ENCODE peak calls at places on chromosome 16, in seven cellular contexts. H is CD8-positive, alpha-beta T cell; P is mammary epithelial cell; T is Peyer's patch; Q is adipocyte; O is naive thymus-derived CD4-positive, alpha-beta T cell; M is GM23338. E is an unnamed sample. For H3K4me1, the result is how much of the 10 kb centered on the place peaks cover.

GRCh38 chr16:72850863-72851262 is 197.1 kb downstream of the ZFHX3 start:
- DNase-seq in H (no peak), P (no peak), T (no peak), Q (peak), O (no peak), M (no peak), E (no peak)

GRCh38 chr16:68992521-68992920 is 112.9 kb upstream of the HAS3 start:
- DNase-seq in H (no peak), P (peak), T (no peak), Q (peak), O (no peak), M (no peak), E (no peak)

GRCh38 chr16:53031323-53031942 is 21.3 kb downstream of the CHD9NB start:
- DNase-seq in H (no peak), P (peak), T (no peak), Q (no peak), O (no peak), M (peak), E (no peak)

GRCh38 chr16:76193851-76194620 is 83.2 kb upstream of the CNTNAP4 start:
- DNase-seq in H (no peak), P (peak), T (no peak), Q (peak), O (no peak), M (no peak), E (peak)

GRCh38 chr16:90077757-90078593 is 844 bp upstream of the PRDM7 start:
- DNase-seq in H (peak), P (no peak), T (peak), Q (peak), O (peak), M (peak), E (peak)

GRCh38 chr16:51834131-51834530 is 683.1 kb upstream of the SALL1 start:
- DNase-seq in H (no peak), P (no peak), T (no peak), Q (no peak), O (no peak), M (no peak), E (no peak)

GRCh38 chr16:17293813-17294558 is 176.8 kb downstream of the XYLT1 start:
- DNase-seq in H (no peak), P (no peak), T (no peak), Q (no peak), O (no peak), M (no peak), E (no peak)

GRCh38 chr16:4465977-4466779 is 8.2 kb downstream of the NMRAL1 start:
- DNase-seq in H (peak), P (no peak), T (peak), Q (no peak), O (no peak), M (no peak), E (no peak)

GRCh38 chr16:79003026-79003617 is 597.4 kb downstream of the MAF start:
- DNase-seq in H (no peak), P (no peak), T (no peak), Q (no peak), O (no peak), M (no peak), E (no peak)

GRCh38 chr16:54070944-54071343 is 215.6 kb downstream of the IRX3 start:
- DNase-seq in H (no peak), P (no peak), T (no peak), Q (no peak), O (no peak), M (no peak), E (no peak)

GRCh38 chr16:77596243-77596642 is 126.1 kb upstream of the NUDT7 start:
- DNase-seq in H (no peak), P (peak), T (no peak), Q (no peak), O (no peak), M (no peak), E (peak)

GRCh38 chr16:28935924-28936783 is 4.4 kb downstream of the CD19 start:
- DNase-seq in H (peak), P (peak), T (peak), Q (peak), O (peak), M (peak), E (peak)
- H3K4me3 ChIP-seq in H (peak), P (no peak), T (peak), Q (peak), O (peak), M (peak), E (peak)

GRCh38 chr16:88484505-88485365 is 31.7 kb downstream of the ZFPM1 start:
- DNase-seq in H (no peak), P (no peak), T (peak), Q (no peak), O (no peak), M (no peak), E (no peak)

GRCh38 chr16:88481851-88482250 is 28.8 kb downstream of the ZFPM1 start:
- DNase-seq in H (no peak), P (no peak), T (no peak), Q (no peak), O (no peak), M (no peak), E (no peak)

GRCh38 chr16:88483392-88483641 is 30.2 kb downstream of the ZFPM1 start:
- DNase-seq in H (no peak), P (no peak), T (no peak), Q (no peak), O (no peak), M (no peak), E (no peak)

GRCh38 chr16:88479795-88480760 is 27.0 kb downstream of the ZFPM1 start:
- DNase-seq in H (peak), P (no peak), T (peak), Q (no peak), O (peak), M (no peak), E (no peak)

DNA sequence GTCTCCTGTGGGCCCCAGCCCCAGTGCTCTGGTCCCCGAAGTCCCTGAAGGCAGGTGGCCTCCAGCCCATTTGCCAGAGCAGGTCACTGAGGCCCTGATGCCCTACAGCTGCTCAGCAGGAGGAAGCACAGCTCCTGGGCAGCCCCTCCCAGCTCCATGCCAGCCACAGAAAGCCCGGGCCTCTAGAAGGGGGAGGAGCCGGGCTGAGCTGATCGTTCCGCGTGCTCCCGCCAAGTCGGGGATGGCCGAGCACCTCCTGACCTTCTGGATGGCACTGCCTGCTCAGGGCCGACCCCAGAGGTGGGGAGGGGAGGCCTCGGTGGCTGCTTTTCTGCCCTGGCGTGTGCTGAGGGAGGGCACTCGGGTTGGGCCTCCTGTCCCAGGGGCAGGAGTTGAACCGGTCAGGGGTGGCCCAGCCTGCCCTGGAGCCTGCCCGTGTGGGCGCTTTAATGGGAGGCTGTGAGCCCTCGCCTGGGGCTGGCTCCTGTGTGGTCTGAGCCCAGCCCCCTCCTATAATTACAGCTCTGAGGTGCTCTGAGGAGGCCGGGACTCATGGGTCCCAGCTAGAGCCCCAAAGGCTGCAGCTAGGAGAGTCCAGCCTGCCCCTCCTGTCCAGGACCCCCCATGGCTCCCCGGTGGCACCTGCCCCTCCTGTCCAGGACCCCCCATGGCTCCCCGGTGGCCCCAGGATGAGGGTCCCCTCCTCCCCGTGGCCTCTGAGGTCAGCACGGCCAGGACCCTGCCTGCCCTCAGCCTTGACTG is 29.7 kb downstream of the ZFPM1 start:
- DNase-seq in H (no peak), P (no peak), T (peak), Q (no peak), O (no peak), M (no peak), E (no peak)
- H3K4me1 ChIP-seq in H (under half), P (under half), T (under half), Q (under half), O (under half), M (under half), E (under half)

GRCh38 chr16:1505073-1505844 is 12.1 kb downstream of the TELO2 start:
- DNase-seq in H (no peak), P (no peak), T (no peak), Q (no peak), O (no peak), M (no peak), E (no peak)
- H3K4me3 ChIP-seq in H (no peak), P (no peak), T (no peak), Q (no peak), O (no peak), M (no peak), E (no peak)

DNA sequence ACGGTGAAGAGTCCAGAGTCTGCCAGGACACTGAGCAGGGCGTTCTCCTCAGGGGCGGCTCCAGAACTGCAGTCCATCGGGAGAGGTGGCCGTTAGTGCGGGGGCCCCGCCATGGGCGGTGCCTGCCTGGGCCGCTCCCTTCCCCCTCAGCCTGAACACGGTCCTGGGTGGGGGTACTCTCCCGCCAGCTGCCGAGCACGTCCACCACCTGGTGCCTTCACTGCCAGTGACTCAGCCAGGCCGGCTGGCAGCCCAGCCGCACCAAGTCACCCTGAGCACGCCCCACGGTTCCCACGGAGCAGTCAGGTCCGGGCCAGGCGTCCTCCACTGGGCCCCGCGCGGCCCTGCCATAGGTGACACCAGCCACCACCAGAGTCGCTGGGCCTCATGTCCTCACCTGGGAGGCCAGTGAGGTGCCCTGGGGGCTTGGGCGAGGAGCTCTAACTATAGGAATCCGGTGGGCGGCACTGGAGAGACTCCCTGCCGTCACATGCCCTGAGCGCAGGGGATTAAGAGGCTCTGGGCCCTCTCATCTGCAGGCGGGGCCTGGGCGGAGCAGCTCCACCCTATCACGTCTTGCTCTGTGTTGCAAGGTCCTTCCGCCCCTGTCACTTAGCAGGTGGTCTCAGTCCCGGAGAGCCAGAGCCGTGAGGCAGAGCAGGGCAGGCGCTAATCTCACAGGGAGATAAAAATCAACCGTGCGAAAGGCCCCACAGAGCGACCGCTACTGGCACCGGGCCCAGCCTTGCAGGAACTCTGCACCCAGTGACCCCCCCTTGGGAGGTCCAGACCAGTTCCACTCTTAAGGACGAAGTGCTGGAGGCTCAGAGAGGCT is 14.3 kb downstream of the PIEZO1 start:
- DNase-seq in H (peak), P (peak), T (peak), Q (peak), O (no peak), M (peak), E (peak)
- H3K4me1 ChIP-seq in H (under half), P (half or more), T (under half), Q (half or more), O (under half), M (under half), E (half or more)

GRCh38 chr16:84184775-84185174 is 2.1 kb downstream of the TAF1C start:
- DNase-seq in H (no peak), P (no peak), T (no peak), Q (no peak), O (no peak), M (no peak), E (no peak)
- H3K4me3 ChIP-seq in H (no peak), P (no peak), T (no peak), Q (no peak), O (no peak), M (no peak), E (no peak)

GRCh38 chr16:70745536-70746025 is 55.4 kb downstream of the VAC14 start:
- DNase-seq in H (no peak), P (no peak), T (no peak), Q (no peak), O (no peak), M (no peak), E (no peak)
- H3K4me1 ChIP-seq in H (under half), P (under half), T (under half), Q (under half), O (under half), M (under half), E (under half)

E was measured in A673.